ENCODE peak calls at places on chromosomes 4 and X, in seven cellular contexts. G is AG09319, Q is naive B cell, H is GM10248, M is GM23248, T is HT1080, P is NCI-H2029 treated with DMSO at 0.1 percent for 48 hours. K is an unnamed sample.

GRCh38 chr4:72326692-72327632 is 242.1 kb downstream of the ADAMTS3 start:
- DNase-seq in G (no peak), Q (no peak), H (peak; percentile 4), M (peak; percentile 68), T (peak; percentile 38), P (no peak), K (peak; percentile 33)

GRCh38 chr4:48025005-48025404 is 8.4 kb downstream of the NIPAL1 start:
- DNase-seq in G (no peak), Q (no peak), H (no peak), M (peak; percentile 49), T (no peak), P (peak; percentile 94), K (no peak)

GRCh38 chr4:159977907-159978617 is 875.2 kb downstream of the RAPGEF2 start:
- DNase-seq in G (no peak), Q (no peak), H (no peak), M (no peak), T (no peak), P (no peak), K (no peak)

GRCh38 chrX:136619889-136620505 is 28.0 kb upstream of the CD40LG start:
- DNase-seq in G (no peak), Q (no peak), H (no peak), M (no peak), T (peak; percentile 25), P (no peak), K (no peak)

GRCh38 chrX:117972681-117973080 is 143.9 kb downstream of the KLHL13 start:
- DNase-seq in G (no peak), Q (no peak), H (no peak), M (no peak), T (peak; percentile 6), P (no peak), K (no peak)

GRCh38 chrX:10190367-10190766 is 33.6 kb downstream of the CLCN4 start:
- DNase-seq in G (peak; percentile 59), Q (peak; percentile 45), H (peak; percentile 28), M (peak; percentile 76), T (peak; percentile 37), P (no peak), K (peak; percentile 50)

GRCh38 chrX:11435568-11435967 is 142.4 kb downstream of the AMELX start:
- DNase-seq in G (peak; percentile 34), Q (no peak), H (no peak), M (peak; percentile 88), T (peak; percentile 55), P (no peak), K (peak; percentile 48)

GRCh38 chrX:12788645-12789044 is 2.6 kb upstream of the PRPS2 start:
- DNase-seq in G (no peak), Q (no peak), H (no peak), M (no peak), T (no peak), P (no peak), K (no peak)

GRCh38 chr4:56976878-56977320 is 507 bp downstream of the NOA1 start:
- DNase-seq in G (no peak), Q (no peak), H (peak; percentile 59), M (peak; percentile 62), T (peak; percentile 13), P (no peak), K (peak; percentile 69)

GRCh38 chrX:54076903-54077302 is 32.6 kb upstream of the PHF8 start:
- DNase-seq in G (no peak), Q (no peak), H (no peak), M (peak; percentile 62), T (peak; percentile 54), P (no peak), K (no peak)

GRCh38 chrX:111445485-111445884 is 33.5 kb upstream of the DCX start:
- DNase-seq in G (no peak), Q (peak; percentile 1), H (peak; percentile 5), M (peak; percentile 48), T (peak; percentile 21), P (no peak), K (peak; percentile 54)

GRCh38 chrX:72021975-72022374 is 109.7 kb downstream of the RTL5 start:
- DNase-seq in G (no peak), Q (no peak), H (peak; percentile 18), M (peak; percentile 40), T (no peak), P (no peak), K (no peak)

GRCh38 chr4:825063-825968 is 613 bp downstream of the CPLX1 start:
- DNase-seq in G (no peak), Q (peak; percentile 20), H (no peak), M (peak; percentile 43), T (no peak), P (no peak), K (no peak)

GRCh38 chrX:47143894-47144625 is 442 bp downstream of the NDUFB11 start:
- DNase-seq in G (no peak), Q (no peak), H (peak; percentile 65), M (peak; percentile 60), T (no peak), P (no peak), K (peak; percentile 46)

K was measured in MM.1S.